ENCODE peak calls at places on chromosomes 6 and 20, in ten cellular contexts. One of them, this sample, is unnamed.

GRCh38 chr20:9835302-9835701 is 3.6 kb downstream of the PAK5 start:
- ATAC-seq in lower lobe of right lung: no peak
- ATAC-seq in T-cell: no peak
- ATAC-seq in Right ventricle myocardium inferior: no peak
- ATAC-seq in RWPE2: no peak
- ATAC-seq in psoas muscle: no peak
- ATAC-seq in mucosa of descending colon: no peak
- ATAC-seq in gastroesophageal sphincter: no peak
- ATAC-seq in CD4-positive, CD25-positive, alpha-beta regulatory T cell: no peak
- ATAC-seq in left lobe of liver: no peak
- ATAC-seq in this sample: no peak

GRCh38 chr6:169112483-169113320 is 140.9 kb downstream of the THBS2 start:
- ATAC-seq in lower lobe of right lung: no peak
- ATAC-seq in T-cell: no peak
- ATAC-seq in Right ventricle myocardium inferior: no peak
- ATAC-seq in RWPE2: no peak
- ATAC-seq in psoas muscle: no peak
- ATAC-seq in mucosa of descending colon: no peak
- ATAC-seq in gastroesophageal sphincter: no peak
- ATAC-seq in CD4-positive, CD25-positive, alpha-beta regulatory T cell: no peak
- ATAC-seq in left lobe of liver: no peak
- ATAC-seq in this sample: no peak

GRCh38 chr20:47468290-47469050 is 33.2 kb upstream of the NCOA3 start:
- ATAC-seq in lower lobe of right lung: no peak
- ATAC-seq in T-cell: no peak
- ATAC-seq in Right ventricle myocardium inferior: no peak
- ATAC-seq in RWPE2: no peak
- ATAC-seq in psoas muscle: no peak
- ATAC-seq in mucosa of descending colon: peak; percentile 75
- ATAC-seq in gastroesophageal sphincter: no peak
- ATAC-seq in CD4-positive, CD25-positive, alpha-beta regulatory T cell: no peak
- ATAC-seq in left lobe of liver: no peak
- ATAC-seq in this sample: no peak

GRCh38 chr6:52098649-52099184 is 11.3 kb upstream of the PKHD1 start:
- ATAC-seq in lower lobe of right lung: no peak
- ATAC-seq in T-cell: no peak
- ATAC-seq in Right ventricle myocardium inferior: no peak
- ATAC-seq in RWPE2: no peak
- ATAC-seq in psoas muscle: no peak
- ATAC-seq in mucosa of descending colon: no peak
- ATAC-seq in gastroesophageal sphincter: no peak
- ATAC-seq in CD4-positive, CD25-positive, alpha-beta regulatory T cell: no peak
- ATAC-seq in left lobe of liver: peak; percentile 70
- ATAC-seq in this sample: no peak

GRCh38 chr6:87737948-87738347 is 35.9 kb upstream of the AKIRIN2 start:
- ATAC-seq in lower lobe of right lung: no peak
- ATAC-seq in T-cell: no peak
- ATAC-seq in Right ventricle myocardium inferior: no peak
- ATAC-seq in RWPE2: no peak
- ATAC-seq in psoas muscle: no peak
- ATAC-seq in mucosa of descending colon: peak; percentile 57
- ATAC-seq in gastroesophageal sphincter: no peak
- ATAC-seq in CD4-positive, CD25-positive, alpha-beta regulatory T cell: peak; percentile 18
- ATAC-seq in left lobe of liver: no peak
- ATAC-seq in this sample: no peak

GRCh38 chr20:51803157-51803854 is 985 bp upstream of the SALL4 start:
- ATAC-seq in lower lobe of right lung: no peak
- ATAC-seq in T-cell: no peak
- ATAC-seq in Right ventricle myocardium inferior: no peak
- ATAC-seq in RWPE2: peak; percentile 47
- ATAC-seq in psoas muscle: no peak
- ATAC-seq in mucosa of descending colon: no peak
- ATAC-seq in gastroesophageal sphincter: no peak
- ATAC-seq in CD4-positive, CD25-positive, alpha-beta regulatory T cell: no peak
- ATAC-seq in left lobe of liver: no peak
- ATAC-seq in this sample: no peak

GRCh38 chr6:161333410-161333809 is 59.5 kb upstream of the AGPAT4 start:
- ATAC-seq in lower lobe of right lung: no peak
- ATAC-seq in T-cell: no peak
- ATAC-seq in Right ventricle myocardium inferior: no peak
- ATAC-seq in RWPE2: no peak
- ATAC-seq in psoas muscle: no peak
- ATAC-seq in mucosa of descending colon: no peak
- ATAC-seq in gastroesophageal sphincter: no peak
- ATAC-seq in CD4-positive, CD25-positive, alpha-beta regulatory T cell: no peak
- ATAC-seq in left lobe of liver: no peak
- ATAC-seq in this sample: no peak

GRCh38 chr6:44128020-44128917 is 915 bp downstream of the TMEM63B start:
- ATAC-seq in lower lobe of right lung: peak; percentile 57
- ATAC-seq in T-cell: no peak
- ATAC-seq in Right ventricle myocardium inferior: peak; percentile 42
- ATAC-seq in RWPE2: peak; percentile 54
- ATAC-seq in psoas muscle: peak; percentile 49
- ATAC-seq in mucosa of descending colon: peak; percentile 35
- ATAC-seq in gastroesophageal sphincter: peak; percentile 19
- ATAC-seq in CD4-positive, CD25-positive, alpha-beta regulatory T cell: no peak
- ATAC-seq in left lobe of liver: peak; percentile 43
- ATAC-seq in this sample: peak; percentile 48

GRCh38 chr20:381581-382290 is 1.2 kb downstream of the TRIB3 start:
- ATAC-seq in lower lobe of right lung: peak; percentile 91
- ATAC-seq in T-cell: peak; percentile 73
- ATAC-seq in Right ventricle myocardium inferior: peak; percentile 82
- ATAC-seq in RWPE2: peak; percentile 64
- ATAC-seq in psoas muscle: peak; percentile 67
- ATAC-seq in mucosa of descending colon: peak; percentile 87
- ATAC-seq in gastroesophageal sphincter: peak; percentile 77
- ATAC-seq in CD4-positive, CD25-positive, alpha-beta regulatory T cell: peak; percentile 75
- ATAC-seq in left lobe of liver: peak; percentile 81
- ATAC-seq in this sample: peak; percentile 75

GRCh38 chr6:111824608-111825337 is 48.5 kb downstream of the FYN start:
- ATAC-seq in lower lobe of right lung: no peak
- ATAC-seq in T-cell: peak; percentile 23
- ATAC-seq in Right ventricle myocardium inferior: no peak
- ATAC-seq in RWPE2: no peak
- ATAC-seq in psoas muscle: no peak
- ATAC-seq in mucosa of descending colon: peak; percentile 9
- ATAC-seq in gastroesophageal sphincter: no peak
- ATAC-seq in CD4-positive, CD25-positive, alpha-beta regulatory T cell: no peak
- ATAC-seq in left lobe of liver: no peak
- ATAC-seq in this sample: no peak

GRCh38 chr6:143506620-143507019 is 4.9 kb downstream of the FUCA2 start:
- ATAC-seq in lower lobe of right lung: no peak
- ATAC-seq in T-cell: no peak
- ATAC-seq in Right ventricle myocardium inferior: no peak
- ATAC-seq in RWPE2: no peak
- ATAC-seq in psoas muscle: no peak
- ATAC-seq in mucosa of descending colon: no peak
- ATAC-seq in gastroesophageal sphincter: no peak
- ATAC-seq in CD4-positive, CD25-positive, alpha-beta regulatory T cell: no peak
- ATAC-seq in left lobe of liver: no peak
- ATAC-seq in this sample: no peak

GRCh38 chr20:14498809-14499208 is 161.4 kb upstream of the FLRT3 start:
- ATAC-seq in lower lobe of right lung: peak; percentile 45
- ATAC-seq in T-cell: no peak
- ATAC-seq in Right ventricle myocardium inferior: no peak
- ATAC-seq in RWPE2: no peak
- ATAC-seq in psoas muscle: no peak
- ATAC-seq in mucosa of descending colon: no peak
- ATAC-seq in gastroesophageal sphincter: no peak
- ATAC-seq in CD4-positive, CD25-positive, alpha-beta regulatory T cell: no peak
- ATAC-seq in left lobe of liver: no peak
- ATAC-seq in this sample: no peak

GRCh38 chr6:163651910-163652309 is 237.4 kb downstream of the QKI start:
- ATAC-seq in lower lobe of right lung: peak; percentile 44
- ATAC-seq in T-cell: no peak
- ATAC-seq in Right ventricle myocardium inferior: no peak
- ATAC-seq in RWPE2: no peak
- ATAC-seq in psoas muscle: no peak
- ATAC-seq in mucosa of descending colon: no peak
- ATAC-seq in gastroesophageal sphincter: peak; percentile 89
- ATAC-seq in CD4-positive, CD25-positive, alpha-beta regulatory T cell: no peak
- ATAC-seq in left lobe of liver: no peak
- ATAC-seq in this sample: peak; percentile 94

GRCh38 chr6:71040043-71040442 is 83.2 kb upstream of the B3GAT2 start:
- ATAC-seq in lower lobe of right lung: no peak
- ATAC-seq in T-cell: no peak
- ATAC-seq in Right ventricle myocardium inferior: no peak
- ATAC-seq in RWPE2: no peak
- ATAC-seq in psoas muscle: no peak
- ATAC-seq in mucosa of descending colon: no peak
- ATAC-seq in gastroesophageal sphincter: no peak
- ATAC-seq in CD4-positive, CD25-positive, alpha-beta regulatory T cell: no peak
- ATAC-seq in left lobe of liver: no peak
- ATAC-seq in this sample: no peak

GRCh38 chr6:111871207-111871606 is 2.0 kb downstream of the FYN start:
- ATAC-seq in lower lobe of right lung: no peak
- ATAC-seq in T-cell: peak; percentile 6
- ATAC-seq in Right ventricle myocardium inferior: no peak
- ATAC-seq in RWPE2: no peak
- ATAC-seq in psoas muscle: no peak
- ATAC-seq in mucosa of descending colon: peak; percentile 3
- ATAC-seq in gastroesophageal sphincter: no peak
- ATAC-seq in CD4-positive, CD25-positive, alpha-beta regulatory T cell: no peak
- ATAC-seq in left lobe of liver: no peak
- ATAC-seq in this sample: no peak

GRCh38 chr6:90610291-90610670 is 23.4 kb upstream of the MAP3K7 start:
- ATAC-seq in lower lobe of right lung: peak; percentile 17
- ATAC-seq in T-cell: no peak
- ATAC-seq in Right ventricle myocardium inferior: no peak
- ATAC-seq in RWPE2: no peak
- ATAC-seq in psoas muscle: no peak
- ATAC-seq in mucosa of descending colon: no peak
- ATAC-seq in gastroesophageal sphincter: no peak
- ATAC-seq in CD4-positive, CD25-positive, alpha-beta regulatory T cell: no peak
- ATAC-seq in left lobe of liver: no peak
- ATAC-seq in this sample: no peak

GRCh38 chr6:21149460-21149859 is 444.1 kb upstream of the SOX4 start:
- ATAC-seq in lower lobe of right lung: no peak
- ATAC-seq in T-cell: no peak
- ATAC-seq in Right ventricle myocardium inferior: no peak
- ATAC-seq in RWPE2: peak; percentile 57
- ATAC-seq in psoas muscle: no peak
- ATAC-seq in mucosa of descending colon: no peak
- ATAC-seq in gastroesophageal sphincter: no peak
- ATAC-seq in CD4-positive, CD25-positive, alpha-beta regulatory T cell: no peak
- ATAC-seq in left lobe of liver: no peak
- ATAC-seq in this sample: no peak

GRCh38 chr6:108606130-108606797 is 45.5 kb downstream of the FOXO3 start:
- ATAC-seq in lower lobe of right lung: no peak
- ATAC-seq in T-cell: no peak
- ATAC-seq in Right ventricle myocardium inferior: peak; percentile 27
- ATAC-seq in RWPE2: no peak
- ATAC-seq in psoas muscle: no peak
- ATAC-seq in mucosa of descending colon: no peak
- ATAC-seq in gastroesophageal sphincter: no peak
- ATAC-seq in CD4-positive, CD25-positive, alpha-beta regulatory T cell: no peak
- ATAC-seq in left lobe of liver: peak; percentile 45
- ATAC-seq in this sample: no peak

GRCh38 chr20:58877374-58878360 is 25.2 kb downstream of the GNAS start:
- ATAC-seq in lower lobe of right lung: no peak
- ATAC-seq in T-cell: peak; percentile 92
- ATAC-seq in Right ventricle myocardium inferior: no peak
- ATAC-seq in RWPE2: no peak
- ATAC-seq in psoas muscle: no peak
- ATAC-seq in mucosa of descending colon: no peak
- ATAC-seq in gastroesophageal sphincter: no peak
- ATAC-seq in CD4-positive, CD25-positive, alpha-beta regulatory T cell: peak; percentile 71
- ATAC-seq in left lobe of liver: no peak
- ATAC-seq in this sample: no peak

GRCh38 chr6:78010130-78010529 is 357.3 kb downstream of the MEI4 start:
- ATAC-seq in lower lobe of right lung: no peak
- ATAC-seq in T-cell: no peak
- ATAC-seq in Right ventricle myocardium inferior: no peak
- ATAC-seq in RWPE2: no peak
- ATAC-seq in psoas muscle: no peak
- ATAC-seq in mucosa of descending colon: no peak
- ATAC-seq in gastroesophageal sphincter: no peak
- ATAC-seq in CD4-positive, CD25-positive, alpha-beta regulatory T cell: no peak
- ATAC-seq in left lobe of liver: no peak
- ATAC-seq in this sample: no peak

GRCh38 chr6:46347669-46348068 is 143.6 kb downstream of the RCAN2 start:
- ATAC-seq in lower lobe of right lung: no peak
- ATAC-seq in T-cell: no peak
- ATAC-seq in Right ventricle myocardium inferior: no peak
- ATAC-seq in RWPE2: no peak
- ATAC-seq in psoas muscle: no peak
- ATAC-seq in mucosa of descending colon: no peak
- ATAC-seq in gastroesophageal sphincter: no peak
- ATAC-seq in CD4-positive, CD25-positive, alpha-beta regulatory T cell: no peak
- ATAC-seq in left lobe of liver: no peak
- ATAC-seq in this sample: no peak

GRCh38 chr20:57594092-57594911 is 25.9 kb downstream of the ZBP1 start:
- ATAC-seq in lower lobe of right lung: peak; percentile 34
- ATAC-seq in T-cell: no peak
- ATAC-seq in Right ventricle myocardium inferior: no peak
- ATAC-seq in RWPE2: peak; percentile 22
- ATAC-seq in psoas muscle: peak; percentile 51
- ATAC-seq in mucosa of descending colon: peak; percentile 38
- ATAC-seq in gastroesophageal sphincter: no peak
- ATAC-seq in CD4-positive, CD25-positive, alpha-beta regulatory T cell: no peak
- ATAC-seq in left lobe of liver: peak; percentile 40
- ATAC-seq in this sample: no peak

GRCh38 chr20:47529840-47530239 is 28.2 kb downstream of the NCOA3 start:
- ATAC-seq in lower lobe of right lung: no peak
- ATAC-seq in T-cell: no peak
- ATAC-seq in Right ventricle myocardium inferior: no peak
- ATAC-seq in RWPE2: no peak
- ATAC-seq in psoas muscle: no peak
- ATAC-seq in mucosa of descending colon: no peak
- ATAC-seq in gastroesophageal sphincter: no peak
- ATAC-seq in CD4-positive, CD25-positive, alpha-beta regulatory T cell: no peak
- ATAC-seq in left lobe of liver: no peak
- ATAC-seq in this sample: no peak

GRCh38 chr20:8862092-8862491 is 206.8 kb upstream of the PLCB4 start:
- ATAC-seq in lower lobe of right lung: no peak
- ATAC-seq in T-cell: no peak
- ATAC-seq in Right ventricle myocardium inferior: no peak
- ATAC-seq in RWPE2: no peak
- ATAC-seq in psoas muscle: no peak
- ATAC-seq in mucosa of descending colon: no peak
- ATAC-seq in gastroesophageal sphincter: no peak
- ATAC-seq in CD4-positive, CD25-positive, alpha-beta regulatory T cell: no peak
- ATAC-seq in left lobe of liver: no peak
- ATAC-seq in this sample: no peak

GRCh38 chr6:166156942-166157341 is 10.7 kb downstream of the TBXT start:
- ATAC-seq in lower lobe of right lung: no peak
- ATAC-seq in T-cell: no peak
- ATAC-seq in Right ventricle myocardium inferior: no peak
- ATAC-seq in RWPE2: peak; percentile 45
- ATAC-seq in psoas muscle: no peak
- ATAC-seq in mucosa of descending colon: no peak
- ATAC-seq in gastroesophageal sphincter: no peak
- ATAC-seq in CD4-positive, CD25-positive, alpha-beta regulatory T cell: no peak
- ATAC-seq in left lobe of liver: peak; percentile 66
- ATAC-seq in this sample: no peak

GRCh38 chr20:54140067-54140466 is 33.7 kb downstream of the CYP24A1 start:
- ATAC-seq in lower lobe of right lung: no peak
- ATAC-seq in T-cell: no peak
- ATAC-seq in Right ventricle myocardium inferior: no peak
- ATAC-seq in RWPE2: no peak
- ATAC-seq in psoas muscle: no peak
- ATAC-seq in mucosa of descending colon: no peak
- ATAC-seq in gastroesophageal sphincter: no peak
- ATAC-seq in CD4-positive, CD25-positive, alpha-beta regulatory T cell: no peak
- ATAC-seq in left lobe of liver: no peak
- ATAC-seq in this sample: no peak

GRCh38 chr20:1813101-1813529 is 82.1 kb upstream of the SIRPA start:
- ATAC-seq in lower lobe of right lung: peak; percentile 36
- ATAC-seq in T-cell: no peak
- ATAC-seq in Right ventricle myocardium inferior: peak; percentile 40
- ATAC-seq in RWPE2: peak; percentile 22
- ATAC-seq in psoas muscle: peak; percentile 55
- ATAC-seq in mucosa of descending colon: peak; percentile 28
- ATAC-seq in gastroesophageal sphincter: peak; percentile 76
- ATAC-seq in CD4-positive, CD25-positive, alpha-beta regulatory T cell: no peak
- ATAC-seq in left lobe of liver: peak; percentile 74
- ATAC-seq in this sample: no peak

This sample was measured in esophagus mucosa.